ENCODE peak calls at places on chromosomes 11 and 22, in nine cellular contexts. One of them, this sample, is unnamed.

GRCh38 chr11:15199693-15200092 is 85.0 kb downstream of the INSC start:
- DNase-seq in HFFc6: no peak
- DNase-seq in T-helper 1 cell: no peak
- DNase-seq in astrocyte of the spinal cord: peak
- DNase-seq in cardiac fibroblast: peak
- DNase-seq in sigmoid colon: no peak
- DNase-seq in fibroblast of pulmonary artery: no peak
- DNase-seq in activated naive CD8-positive, alpha-beta T cell treated with anti-CD3 and anti-CD28 coated beads, Interleukin-2, amount 50 U/mL, for 24 hours: no peak
- DNase-seq in effector memory CD8-positive, alpha-beta T cell: no peak
- DNase-seq in this sample: no peak

GRCh38 chr22:26033071-26033470 is 136.2 kb upstream of the SEZ6L start:
- DNase-seq in HFFc6: no peak
- DNase-seq in T-helper 1 cell: no peak
- DNase-seq in astrocyte of the spinal cord: no peak
- DNase-seq in cardiac fibroblast: no peak
- DNase-seq in sigmoid colon: no peak
- DNase-seq in fibroblast of pulmonary artery: no peak
- DNase-seq in activated naive CD8-positive, alpha-beta T cell treated with anti-CD3 and anti-CD28 coated beads, Interleukin-2, amount 50 U/mL, for 24 hours: no peak
- DNase-seq in effector memory CD8-positive, alpha-beta T cell: no peak
- DNase-seq in this sample: no peak

GRCh38 chr22:40196628-40197027 is 18.9 kb downstream of the TNRC6B start:
- DNase-seq in HFFc6: peak
- DNase-seq in T-helper 1 cell: no peak
- DNase-seq in astrocyte of the spinal cord: peak
- DNase-seq in cardiac fibroblast: peak
- DNase-seq in sigmoid colon: no peak
- DNase-seq in fibroblast of pulmonary artery: peak
- DNase-seq in activated naive CD8-positive, alpha-beta T cell treated with anti-CD3 and anti-CD28 coated beads, Interleukin-2, amount 50 U/mL, for 24 hours: peak
- DNase-seq in effector memory CD8-positive, alpha-beta T cell: no peak
- DNase-seq in this sample: no peak

GRCh38 chr22:41367680-41368542 is 13.8 kb upstream of the TEF start:
- DNase-seq in HFFc6: peak
- DNase-seq in T-helper 1 cell: no peak
- DNase-seq in astrocyte of the spinal cord: peak
- DNase-seq in cardiac fibroblast: peak
- DNase-seq in sigmoid colon: peak
- DNase-seq in fibroblast of pulmonary artery: peak
- DNase-seq in activated naive CD8-positive, alpha-beta T cell treated with anti-CD3 and anti-CD28 coated beads, Interleukin-2, amount 50 U/mL, for 24 hours: no peak
- DNase-seq in effector memory CD8-positive, alpha-beta T cell: no peak
- DNase-seq in this sample: no peak

GRCh38 chr22:46108564-46109473 is 41.5 kb upstream of the PPARA start:
- DNase-seq in HFFc6: peak
- DNase-seq in T-helper 1 cell: no peak
- DNase-seq in astrocyte of the spinal cord: no peak
- DNase-seq in cardiac fibroblast: peak
- DNase-seq in sigmoid colon: peak
- DNase-seq in fibroblast of pulmonary artery: peak
- DNase-seq in activated naive CD8-positive, alpha-beta T cell treated with anti-CD3 and anti-CD28 coated beads, Interleukin-2, amount 50 U/mL, for 24 hours: no peak
- DNase-seq in effector memory CD8-positive, alpha-beta T cell: no peak
- DNase-seq in this sample: peak

GRCh38 chr11:37988031-37988430 is 1390.0 kb upstream of the RAG2 start:
- DNase-seq in HFFc6: no peak
- DNase-seq in T-helper 1 cell: no peak
- DNase-seq in astrocyte of the spinal cord: peak
- DNase-seq in cardiac fibroblast: peak
- DNase-seq in sigmoid colon: no peak
- DNase-seq in fibroblast of pulmonary artery: peak
- DNase-seq in activated naive CD8-positive, alpha-beta T cell treated with anti-CD3 and anti-CD28 coated beads, Interleukin-2, amount 50 U/mL, for 24 hours: no peak
- DNase-seq in effector memory CD8-positive, alpha-beta T cell: no peak
- DNase-seq in this sample: no peak

GRCh38 chr11:87460842-87461637 is 423.3 kb downstream of the TMEM135 start:
- DNase-seq in HFFc6: no peak
- DNase-seq in T-helper 1 cell: no peak
- DNase-seq in astrocyte of the spinal cord: no peak
- DNase-seq in cardiac fibroblast: no peak
- DNase-seq in sigmoid colon: no peak
- DNase-seq in fibroblast of pulmonary artery: no peak
- DNase-seq in activated naive CD8-positive, alpha-beta T cell treated with anti-CD3 and anti-CD28 coated beads, Interleukin-2, amount 50 U/mL, for 24 hours: no peak
- DNase-seq in effector memory CD8-positive, alpha-beta T cell: no peak
- DNase-seq in this sample: no peak

GRCh38 chr11:121596195-121597145 is 143.7 kb upstream of the SORL1-AS1 start:
- DNase-seq in HFFc6: peak
- DNase-seq in T-helper 1 cell: no peak
- DNase-seq in astrocyte of the spinal cord: no peak
- DNase-seq in cardiac fibroblast: peak
- DNase-seq in sigmoid colon: no peak
- DNase-seq in fibroblast of pulmonary artery: no peak
- DNase-seq in activated naive CD8-positive, alpha-beta T cell treated with anti-CD3 and anti-CD28 coated beads, Interleukin-2, amount 50 U/mL, for 24 hours: no peak
- DNase-seq in effector memory CD8-positive, alpha-beta T cell: no peak
- DNase-seq in this sample: no peak

GRCh38 chr11:86748296-86748695 is 52.0 kb upstream of the PRSS23 start:
- DNase-seq in HFFc6: peak
- DNase-seq in T-helper 1 cell: no peak
- DNase-seq in astrocyte of the spinal cord: peak
- DNase-seq in cardiac fibroblast: peak
- DNase-seq in sigmoid colon: no peak
- DNase-seq in fibroblast of pulmonary artery: no peak
- DNase-seq in activated naive CD8-positive, alpha-beta T cell treated with anti-CD3 and anti-CD28 coated beads, Interleukin-2, amount 50 U/mL, for 24 hours: no peak
- DNase-seq in effector memory CD8-positive, alpha-beta T cell: no peak
- DNase-seq in this sample: no peak

GRCh38 chr22:38754247-38755154 is 1.3 kb downstream of the SUN2 start:
- DNase-seq in HFFc6: peak
- DNase-seq in T-helper 1 cell: peak
- DNase-seq in astrocyte of the spinal cord: peak
- DNase-seq in cardiac fibroblast: peak
- DNase-seq in sigmoid colon: peak
- DNase-seq in fibroblast of pulmonary artery: peak
- DNase-seq in activated naive CD8-positive, alpha-beta T cell treated with anti-CD3 and anti-CD28 coated beads, Interleukin-2, amount 50 U/mL, for 24 hours: peak
- DNase-seq in effector memory CD8-positive, alpha-beta T cell: no peak
- DNase-seq in this sample: peak

GRCh38 chr11:112761911-112762685 is 199.1 kb upstream of the NCAM1 start:
- DNase-seq in HFFc6: no peak
- DNase-seq in T-helper 1 cell: no peak
- DNase-seq in astrocyte of the spinal cord: no peak
- DNase-seq in cardiac fibroblast: no peak
- DNase-seq in sigmoid colon: peak
- DNase-seq in fibroblast of pulmonary artery: no peak
- DNase-seq in activated naive CD8-positive, alpha-beta T cell treated with anti-CD3 and anti-CD28 coated beads, Interleukin-2, amount 50 U/mL, for 24 hours: no peak
- DNase-seq in effector memory CD8-positive, alpha-beta T cell: no peak
- DNase-seq in this sample: no peak

GRCh38 chr11:86395061-86395551 is 20.4 kb downstream of the CCDC81 start:
- DNase-seq in HFFc6: peak
- DNase-seq in T-helper 1 cell: no peak
- DNase-seq in astrocyte of the spinal cord: peak
- DNase-seq in cardiac fibroblast: peak
- DNase-seq in sigmoid colon: no peak
- DNase-seq in fibroblast of pulmonary artery: peak
- DNase-seq in activated naive CD8-positive, alpha-beta T cell treated with anti-CD3 and anti-CD28 coated beads, Interleukin-2, amount 50 U/mL, for 24 hours: no peak
- DNase-seq in effector memory CD8-positive, alpha-beta T cell: no peak
- DNase-seq in this sample: no peak

GRCh38 chr22:37314315-37315046 is 32.2 kb downstream of the CYTH4 start:
- DNase-seq in HFFc6: no peak
- DNase-seq in T-helper 1 cell: no peak
- DNase-seq in astrocyte of the spinal cord: no peak
- DNase-seq in cardiac fibroblast: no peak
- DNase-seq in sigmoid colon: no peak
- DNase-seq in fibroblast of pulmonary artery: no peak
- DNase-seq in activated naive CD8-positive, alpha-beta T cell treated with anti-CD3 and anti-CD28 coated beads, Interleukin-2, amount 50 U/mL, for 24 hours: peak
- DNase-seq in effector memory CD8-positive, alpha-beta T cell: peak
- DNase-seq in this sample: no peak

GRCh38 chr22:22816171-22816514 is 71.5 kb upstream of the IGLL5 start:
- DNase-seq in HFFc6: no peak
- DNase-seq in T-helper 1 cell: no peak
- DNase-seq in astrocyte of the spinal cord: no peak
- DNase-seq in cardiac fibroblast: no peak
- DNase-seq in sigmoid colon: no peak
- DNase-seq in fibroblast of pulmonary artery: no peak
- DNase-seq in activated naive CD8-positive, alpha-beta T cell treated with anti-CD3 and anti-CD28 coated beads, Interleukin-2, amount 50 U/mL, for 24 hours: no peak
- DNase-seq in effector memory CD8-positive, alpha-beta T cell: no peak
- DNase-seq in this sample: no peak

GRCh38 chr11:77418981-77419592 is 54.8 kb downstream of the PAK1 start:
- DNase-seq in HFFc6: no peak
- DNase-seq in T-helper 1 cell: no peak
- DNase-seq in astrocyte of the spinal cord: no peak
- DNase-seq in cardiac fibroblast: no peak
- DNase-seq in sigmoid colon: no peak
- DNase-seq in fibroblast of pulmonary artery: peak
- DNase-seq in activated naive CD8-positive, alpha-beta T cell treated with anti-CD3 and anti-CD28 coated beads, Interleukin-2, amount 50 U/mL, for 24 hours: no peak
- DNase-seq in effector memory CD8-positive, alpha-beta T cell: no peak
- DNase-seq in this sample: no peak

GRCh38 chr11:115446214-115446613 is 58.0 kb downstream of the CADM1 start:
- DNase-seq in HFFc6: no peak
- DNase-seq in T-helper 1 cell: no peak
- DNase-seq in astrocyte of the spinal cord: no peak
- DNase-seq in cardiac fibroblast: no peak
- DNase-seq in sigmoid colon: no peak
- DNase-seq in fibroblast of pulmonary artery: no peak
- DNase-seq in activated naive CD8-positive, alpha-beta T cell treated with anti-CD3 and anti-CD28 coated beads, Interleukin-2, amount 50 U/mL, for 24 hours: no peak
- DNase-seq in effector memory CD8-positive, alpha-beta T cell: no peak
- DNase-seq in this sample: no peak

GRCh38 chr22:43060213-43060612 is 29.0 kb downstream of the TTLL1 start:
- DNase-seq in HFFc6: no peak
- DNase-seq in T-helper 1 cell: peak
- DNase-seq in astrocyte of the spinal cord: no peak
- DNase-seq in cardiac fibroblast: peak
- DNase-seq in sigmoid colon: no peak
- DNase-seq in fibroblast of pulmonary artery: peak
- DNase-seq in activated naive CD8-positive, alpha-beta T cell treated with anti-CD3 and anti-CD28 coated beads, Interleukin-2, amount 50 U/mL, for 24 hours: peak
- DNase-seq in effector memory CD8-positive, alpha-beta T cell: peak
- DNase-seq in this sample: peak

GRCh38 chr22:23555118-23555517 is 25.0 kb downstream of the IGLL1 start:
- DNase-seq in HFFc6: no peak
- DNase-seq in T-helper 1 cell: no peak
- DNase-seq in astrocyte of the spinal cord: no peak
- DNase-seq in cardiac fibroblast: no peak
- DNase-seq in sigmoid colon: no peak
- DNase-seq in fibroblast of pulmonary artery: no peak
- DNase-seq in activated naive CD8-positive, alpha-beta T cell treated with anti-CD3 and anti-CD28 coated beads, Interleukin-2, amount 50 U/mL, for 24 hours: no peak
- DNase-seq in effector memory CD8-positive, alpha-beta T cell: no peak
- DNase-seq in this sample: no peak

GRCh38 chr11:42901084-42901483 is 410.7 kb upstream of the API5 start:
- DNase-seq in HFFc6: no peak
- DNase-seq in T-helper 1 cell: no peak
- DNase-seq in astrocyte of the spinal cord: no peak
- DNase-seq in cardiac fibroblast: no peak
- DNase-seq in sigmoid colon: no peak
- DNase-seq in fibroblast of pulmonary artery: no peak
- DNase-seq in activated naive CD8-positive, alpha-beta T cell treated with anti-CD3 and anti-CD28 coated beads, Interleukin-2, amount 50 U/mL, for 24 hours: no peak
- DNase-seq in effector memory CD8-positive, alpha-beta T cell: no peak
- DNase-seq in this sample: no peak

GRCh38 chr22:39313258-39314001 is 6.0 kb downstream of the RPL3 start:
- DNase-seq in HFFc6: no peak
- DNase-seq in T-helper 1 cell: no peak
- DNase-seq in astrocyte of the spinal cord: no peak
- DNase-seq in cardiac fibroblast: no peak
- DNase-seq in sigmoid colon: no peak
- DNase-seq in fibroblast of pulmonary artery: no peak
- DNase-seq in activated naive CD8-positive, alpha-beta T cell treated with anti-CD3 and anti-CD28 coated beads, Interleukin-2, amount 50 U/mL, for 24 hours: no peak
- DNase-seq in effector memory CD8-positive, alpha-beta T cell: no peak
- DNase-seq in this sample: no peak

GRCh38 chr11:72245232-72245816 is 1.3 kb upstream of the PHOX2A start:
- DNase-seq in HFFc6: no peak
- DNase-seq in T-helper 1 cell: no peak
- DNase-seq in astrocyte of the spinal cord: no peak
- DNase-seq in cardiac fibroblast: no peak
- DNase-seq in sigmoid colon: no peak
- DNase-seq in fibroblast of pulmonary artery: no peak
- DNase-seq in activated naive CD8-positive, alpha-beta T cell treated with anti-CD3 and anti-CD28 coated beads, Interleukin-2, amount 50 U/mL, for 24 hours: no peak
- DNase-seq in effector memory CD8-positive, alpha-beta T cell: no peak
- DNase-seq in this sample: no peak

This sample was measured in HuH-7.